ENCODE peak calls at places on chromosome 13, in eight cellular contexts. G, H, E, A, X, P, W and J are unnamed samples.
A peak's percentile ranks its signal among the peaks of the same experiment; 100 is the strongest.

GRCh38 chr13:53250977-53251376 is 222.4 kb downstream of the OLFM4 start:
- DNase-seq in G (no peak), H (no peak), E (no peak), A (no peak), X (no peak), P (no peak), W (no peak), J (no peak)

GRCh38 chr13:89968468-89968867 is 1379.0 kb upstream of the MIR17HG start:
- DNase-seq in G (no peak), H (no peak), E (no peak), A (no peak), X (no peak), P (no peak), W (no peak), J (no peak)

GRCh38 chr13:74575729-74576125 is 441.5 kb upstream of the KLF12 start:
- DNase-seq in G (peak; percentile 69), H (peak; percentile 46), E (peak; percentile 82), A (peak; percentile 49), X (peak; percentile 79), P (peak; percentile 92), W (no peak), J (no peak)

GRCh38 chr13:59730026-59730425 is 433.7 kb downstream of the DIAPH3 start:
- DNase-seq in G (no peak), H (no peak), E (no peak), A (no peak), X (no peak), P (no peak), W (no peak), J (no peak)

GRCh38 chr13:105336706-105337582 is 1198.5 kb downstream of the EFNB2 start:
- DNase-seq in G (no peak), H (peak; percentile 78), E (peak; percentile 66), A (no peak), X (no peak), P (no peak), W (no peak), J (peak; percentile 14)

GRCh38 chr13:33341861-33342452 is 56.4 kb upstream of the STARD13 start:
- DNase-seq in G (no peak), H (no peak), E (no peak), A (no peak), X (no peak), P (no peak), W (no peak), J (no peak)

GRCh38 chr13:31922724-31923123 is 108.8 kb upstream of the FRY start:
- DNase-seq in G (no peak), H (no peak), E (no peak), A (no peak), X (no peak), P (no peak), W (no peak), J (no peak)

GRCh38 chr13:36998624-36999041 is 507 bp downstream of the ALG5 start:
- DNase-seq in G (no peak), H (peak; percentile 5), E (no peak), A (no peak), X (peak; percentile 13), P (peak; percentile 85), W (no peak), J (no peak)

GRCh38 chr13:43242040-43242439 is 218.7 kb downstream of the DNAJC15 start:
- DNase-seq in G (peak; percentile 34), H (no peak), E (no peak), A (no peak), X (no peak), P (no peak), W (no peak), J (no peak)

GRCh38 chr13:50892162-50892944 is 17.2 kb upstream of the RNASEH2B start:
- DNase-seq in G (no peak), H (no peak), E (no peak), A (no peak), X (no peak), P (no peak), W (no peak), J (no peak)

GRCh38 chr13:24632382-24633121 is 47.7 kb upstream of the ATP12A start:
- DNase-seq in G (no peak), H (peak; percentile 24), E (no peak), A (peak; percentile 19), X (no peak), P (peak; percentile 31), W (no peak), J (no peak)

GRCh38 chr13:29935309-29935981 is 85.0 kb upstream of the UBL3 start:
- DNase-seq in G (no peak), H (no peak), E (no peak), A (no peak), X (no peak), P (no peak), W (peak; percentile 74), J (no peak)

GRCh38 chr13:74074723-74075122 is 59.5 kb downstream of the KLF12 start:
- DNase-seq in G (peak; percentile 13), H (peak; percentile 53), E (no peak), A (peak; percentile 34), X (no peak), P (no peak), W (no peak), J (no peak)

GRCh38 chr13:110807546-110807945 is 94.0 kb downstream of the ING1 start:
- DNase-seq in G (no peak), H (no peak), E (no peak), A (no peak), X (no peak), P (no peak), W (no peak), J (no peak)

GRCh38 chr13:104641309-104641708 is 1575.1 kb upstream of the SLC10A2 start:
- DNase-seq in G (no peak), H (no peak), E (no peak), A (peak; percentile 29), X (peak; percentile 72), P (no peak), W (no peak), J (no peak)

GRCh38 chr13:101127741-101128353 is 288.5 kb downstream of the NALCN start:
- DNase-seq in G (peak; percentile 71), H (peak; percentile 41), E (no peak), A (peak; percentile 72), X (peak; percentile 13), P (no peak), W (no peak), J (no peak)

GRCh38 chr13:30805603-30806011 is 70.3 kb downstream of the ALOX5AP start:
- DNase-seq in G (no peak), H (no peak), E (no peak), A (no peak), X (peak; percentile 41), P (peak; percentile 88), W (no peak), J (no peak)

GRCh38 chr13:103236213-103236612 is 170.0 kb upstream of the SLC10A2 start:
- DNase-seq in G (peak; percentile 63), H (no peak), E (no peak), A (peak; percentile 16), X (no peak), P (no peak), W (no peak), J (no peak)
- TF ChIP-seq CTCF in G (peak; percentile 56), H (no peak), E (no peak), A (peak; percentile 35), X (no peak), P (no peak), W (peak; percentile 16), J (no peak)

GRCh38 chr13:98977568-98978270 is at the start of gene DOCK9:
- DNase-seq in G (no peak), H (peak; percentile 66), E (peak; percentile 72), A (peak; percentile 25), X (peak; percentile 36), P (peak; percentile 91), W (no peak), J (no peak)

GRCh38 chr13:98975822-98976261 is 2.0 kb downstream of the DOCK9 start:
- DNase-seq in G (no peak), H (peak; percentile 43), E (no peak), A (no peak), X (no peak), P (no peak), W (no peak), J (no peak)

GRCh38 chr13:98978280-98978679 is 416 bp upstream of the DOCK9 start:
- DNase-seq in G (no peak), H (peak; percentile 91), E (no peak), A (peak; percentile 69), X (no peak), P (no peak), W (no peak), J (no peak)

GRCh38 chr13:98976338-98976737 is 1.5 kb downstream of the DOCK9 start:
- DNase-seq in G (no peak), H (peak; percentile 87), E (no peak), A (no peak), X (no peak), P (no peak), W (no peak), J (no peak)

DNA sequence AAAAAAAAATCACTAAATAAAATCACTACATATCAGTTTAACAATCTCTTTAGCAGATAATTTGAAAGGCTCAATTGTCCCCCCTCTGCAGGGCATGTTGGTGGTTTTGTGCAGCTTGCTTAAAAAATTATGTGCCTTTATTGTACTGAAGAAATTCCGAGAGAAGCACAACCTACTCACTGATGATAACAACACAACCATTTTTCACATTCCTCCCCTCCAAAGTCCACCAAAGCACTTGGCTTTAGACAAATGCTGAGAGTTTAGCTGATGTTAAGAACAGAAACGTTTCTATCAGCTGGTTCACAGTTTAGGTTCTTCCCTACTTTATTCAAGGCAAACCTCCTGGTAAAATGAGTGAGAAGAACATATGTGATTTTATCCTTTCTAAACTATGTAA is 923 bp downstream of the DOCK9 start:
- DNase-seq in G (no peak), H (peak; percentile 54), E (no peak), A (no peak), X (no peak), P (no peak), W (no peak), J (no peak)
- H3K4me3 ChIP-seq in G (no peak overlapping the region), H (peak overlapping the region; percentile 18), E (peak overlapping the region; percentile 51), A (no peak overlapping the region), X (no peak overlapping the region), P (no peak overlapping the region), W (no peak overlapping the region), J (no peak overlapping the region)

GRCh38 chr13:23411220-23411619 is 22.3 kb downstream of the SACS start:
- DNase-seq in G (no peak), H (no peak), E (no peak), A (no peak), X (no peak), P (no peak), W (no peak), J (no peak)

GRCh38 chr13:23411706-23412105 is 21.8 kb downstream of the SACS start:
- DNase-seq in G (no peak), H (no peak), E (no peak), A (no peak), X (no peak), P (peak; percentile 63), W (no peak), J (no peak)

DNA sequence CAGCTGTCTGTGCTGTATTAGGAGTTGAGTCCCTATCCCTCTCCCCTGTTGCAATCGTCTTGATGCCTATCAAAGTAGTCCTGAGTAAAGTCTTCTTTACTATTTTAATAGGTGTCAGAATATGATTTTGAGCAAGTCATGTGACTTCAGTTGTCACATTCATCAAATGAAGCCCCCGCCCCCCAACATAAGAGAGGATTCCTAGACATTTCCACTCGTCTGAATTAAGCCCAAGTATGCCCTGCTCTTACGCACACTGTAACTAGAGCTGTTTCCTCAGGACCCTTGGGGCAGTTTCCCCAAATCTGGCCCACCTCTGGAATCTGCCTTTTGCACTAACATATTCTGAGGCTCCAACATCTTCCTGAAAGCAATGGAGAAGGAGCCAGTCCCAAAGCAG is 25.5 kb downstream of the SACS start:
- DNase-seq in G (no peak), H (no peak), E (no peak), A (no peak), X (no peak), P (no peak), W (no peak), J (no peak)
- TF ChIP-seq CTCF in G (no peak), H (no peak), E (no peak), A (no peak), X (no peak), P (no peak), W (no peak), J (no peak)

GRCh38 chr13:99281811-99282263 is 23.7 kb upstream of the GPR18 start:
- DNase-seq in G (no peak), H (peak; percentile 71), E (peak; percentile 83), A (no peak), X (peak; percentile 26), P (peak; percentile 95), W (no peak), J (no peak)
- H3K4me3 ChIP-seq in G (no peak overlapping the region), H (no peak overlapping the region), E (no peak overlapping the region), A (no peak overlapping the region), X (no peak overlapping the region), P (no peak overlapping the region), W (peak overlapping the region; percentile 8), J (no peak overlapping the region)